ENCODE peak calls at places on chromosomes 2 and 18, in eight cellular contexts. Q is heart right ventricle; K is stimulated activated CD4-positive, alpha-beta T cell treated with anti-CD3 and anti-CD28 coated beads, TNF-alpha, amount 100 ng/mL, for 24 hours; O is endothelial cell; P is HTR-8/SVneo; N is ureter; H is substantia nigra; B is left cardiac atrium. U is an unnamed sample.

GRCh38 chr2:74328074-74328473 is 15.1 kb downstream of the SLC4A5 start:
- DNase-seq in N (no peak), P (no peak), K (no peak), Q (no peak), H (no peak), B (no peak), O (no peak), U (no peak)

GRCh38 chr2:223979730-223980396 is 22.6 kb downstream of the MRPL44 start:
- DNase-seq in P (no peak), Q (no peak), H (no peak), K (no peak), B (no peak), N (no peak), O (no peak), U (no peak)

GRCh38 chr2:25844089-25844488 is 34.2 kb downstream of the ASXL2 start:
- DNase-seq in O (no peak), Q (no peak), P (no peak), K (no peak), N (no peak), B (no peak), H (no peak), U (no peak)

GRCh38 chr2:168955321-168955720 is 54.2 kb downstream of the G6PC2 start:
- DNase-seq in P (no peak), N (no peak), Q (no peak), O (no peak), B (no peak), K (no peak), H (no peak), U (no peak)

GRCh38 chr18:63016270-63016669 is 300.9 kb downstream of the PHLPP1 start:
- DNase-seq in H (no peak), P (peak; percentile 44), N (peak; percentile 61), K (peak; percentile 38), Q (no peak), B (peak; percentile 40), O (peak; percentile 47), U (peak; percentile 66)

GRCh38 chr2:36277876-36278523 is 77.6 kb upstream of the CRIM1 start:
- DNase-seq in H (no peak), B (no peak), N (no peak), Q (no peak), O (no peak), P (no peak), K (no peak), U (no peak)

GRCh38 chr18:9968081-9968848 is 54.4 kb downstream of the VAPA start:
- DNase-seq in P (no peak), H (no peak), O (peak; percentile 31), K (no peak), Q (no peak), B (no peak), N (no peak), U (no peak)

GRCh38 chr2:36697424-36698066 is 1.0 kb downstream of the VIT start:
- DNase-seq in N (no peak), P (no peak), B (no peak), O (no peak), K (no peak), Q (no peak), H (no peak), U (no peak)

GRCh38 chr18:32714571-32715148 is 58.2 kb downstream of the KLHL14 start:
- DNase-seq in O (peak; percentile 68), P (peak; percentile 2), K (no peak), B (no peak), N (peak; percentile 51), Q (no peak), H (no peak), U (peak; percentile 27)

GRCh38 chr18:8780227-8780626 is 74.9 kb downstream of the MTCL1 start:
- DNase-seq in Q (no peak), K (no peak), P (no peak), B (no peak), O (no peak), H (no peak), N (no peak), U (no peak)

GRCh38 chr2:27013738-27014137 is 19.0 kb upstream of the TMEM214 start:
- DNase-seq in K (no peak), B (no peak), O (no peak), P (no peak), H (no peak), Q (no peak), N (no peak), U (no peak)

GRCh38 chr2:8416836-8417832 is 264.7 kb upstream of the ID2 start:
- DNase-seq in H (no peak), P (no peak), N (no peak), B (no peak), K (no peak), Q (no peak), O (no peak), U (no peak)

GRCh38 chr2:38213619-38214018 is 137.7 kb upstream of the CYP1B1 start:
- DNase-seq in K (no peak), N (no peak), Q (no peak), B (no peak), P (no peak), O (no peak), H (no peak), U (no peak)

GRCh38 chr2:226916662-226917061 is 80.8 kb downstream of the RHBDD1 start:
- DNase-seq in Q (no peak), B (no peak), O (no peak), P (no peak), H (no peak), K (no peak), N (no peak), U (no peak)

GRCh38 chr18:46333371-46334199 is 229.4 kb downstream of the HAUS1 start:
- DNase-seq in O (peak; percentile 18), K (no peak), B (peak; percentile 31), Q (peak; percentile 64), H (no peak), P (peak; percentile 37), N (no peak), U (peak; percentile 34)

GRCh38 chr2:53768233-53768542 is 584 bp downstream of the CHAC2 start:
- DNase-seq in H (no peak), N (no peak), O (peak; percentile 48), B (no peak), P (peak; percentile 56), Q (peak; percentile 21), K (no peak), U (no peak)

GRCh38 chr2:112973156-112973555 is 4.7 kb upstream of the IL36G start:
- DNase-seq in N (no peak), H (no peak), B (no peak), O (no peak), P (no peak), Q (no peak), K (no peak), U (no peak)

U was measured in putamen.